ENCODE peak calls at places on chromosomes 11 and 22, in ten cellular contexts. F is cardiac muscle cell, Q is PC-9, N is mammary epithelial cell, U is choroid plexus epithelial cell, C is type B pancreatic cell, X is fibroblast of lung, B is spleen, H is HCT116, V is astrocyte of the spinal cord. S is an unnamed sample.

GRCh38 chr11:122197055-122197987 is 81.3 kb upstream of the BLID start:
- DNase-seq in F (no peak), Q (peak), N (peak), U (peak), C (no peak), X (peak), B (no peak), H (peak), V (peak), S (no peak)

GRCh38 chr22:49967333-49968241 is 7.0 kb downstream of the PIM3 start:
- DNase-seq in F (peak), Q (no peak), N (no peak), U (no peak), C (no peak), X (peak), B (peak), H (no peak), V (no peak), S (no peak)

GRCh38 chr11:68956142-68956541 is 24.6 kb downstream of the MRGPRD start:
- DNase-seq in F (no peak), Q (no peak), N (no peak), U (no peak), C (no peak), X (no peak), B (no peak), H (no peak), V (no peak), S (peak)

GRCh38 chr11:68264741-68265540 is 6.8 kb downstream of the C11orf24 start:
- DNase-seq in F (no peak), Q (no peak), N (no peak), U (no peak), C (no peak), X (no peak), B (no peak), H (no peak), V (no peak), S (no peak)

GRCh38 chr11:75536786-75537629 is 11.3 kb upstream of the GDPD5 start:
- DNase-seq in F (no peak), Q (peak), N (peak), U (no peak), C (no peak), X (no peak), B (no peak), H (peak), V (no peak), S (peak)

GRCh38 chr11:130381317-130381716 is 47.1 kb downstream of the ADAMTS8 start:
- DNase-seq in F (peak), Q (no peak), N (no peak), U (no peak), C (no peak), X (no peak), B (no peak), H (no peak), V (no peak), S (no peak)

GRCh38 chr11:134558258-134558835 is 146.3 kb upstream of the B3GAT1 start:
- DNase-seq in F (no peak), Q (no peak), N (no peak), U (no peak), C (peak), X (no peak), B (no peak), H (no peak), V (no peak), S (no peak)

GRCh38 chr22:40512426-40513136 is 123.9 kb downstream of the MRTFA start:
- DNase-seq in F (no peak), Q (peak), N (peak), U (peak), C (no peak), X (peak), B (no peak), H (no peak), V (peak), S (no peak)

GRCh38 chr22:50399751-50400331 is 56.7 kb downstream of the PPP6R2 start:
- DNase-seq in F (peak), Q (no peak), N (no peak), U (peak), C (no peak), X (no peak), B (peak), H (peak), V (no peak), S (peak)

GRCh38 chr22:29813563-29813962 is 24.5 kb downstream of the ASCC2 start:
- DNase-seq in F (no peak), Q (peak), N (no peak), U (peak), C (no peak), X (peak), B (no peak), H (peak), V (no peak), S (no peak)
- TF ChIP-seq CTCF in F (peak), Q (peak), N (no peak), U (peak), C (peak), X (no peak), B (no peak), H (no peak), V (no peak), S (no peak)

GRCh38 chr11:60700689-60701508 is 1.5 kb downstream of the MS4A8 start:
- DNase-seq in F (peak), Q (no peak), N (no peak), U (peak), C (no peak), X (no peak), B (no peak), H (peak), V (no peak), S (peak)
- TF ChIP-seq CTCF in F (peak), Q (peak), N (peak), U (peak), C (peak), X (peak), B (no peak), H (peak), V (peak), S (peak)

GRCh38 chr11:63023415-63023814 is 7.8 kb upstream of the SLC22A8 start:
- DNase-seq in F (no peak), Q (no peak), N (no peak), U (no peak), C (no peak), X (no peak), B (no peak), H (no peak), V (no peak), S (no peak)
- TF ChIP-seq CTCF in F (no peak), Q (no peak), N (no peak), U (no peak), C (no peak), X (no peak), B (no peak), H (no peak), V (no peak), S (no peak)

GRCh38 chr11:337711-338110 is 17.1 kb upstream of the IFITM3 start:
- DNase-seq in F (no peak), Q (no peak), N (no peak), U (no peak), C (no peak), X (no peak), B (peak), H (no peak), V (no peak), S (no peak)

GRCh38 chr11:339963-340362 is 19.3 kb upstream of the IFITM3 start:
- DNase-seq in F (no peak), Q (no peak), N (no peak), U (no peak), C (no peak), X (no peak), B (no peak), H (no peak), V (no peak), S (no peak)

GRCh38 chr11:342328-342727 is 21.7 kb upstream of the IFITM3 start:
- DNase-seq in F (no peak), Q (no peak), N (peak), U (no peak), C (no peak), X (no peak), B (no peak), H (no peak), V (no peak), S (no peak)

GRCh38 chr11:336666-337002 is 16.0 kb upstream of the IFITM3 start:
- DNase-seq in F (no peak), Q (no peak), N (no peak), U (no peak), C (no peak), X (no peak), B (peak), H (no peak), V (no peak), S (no peak)

GRCh38 chr11:340539-341512 is 20.2 kb upstream of the IFITM3 start:
- DNase-seq in F (no peak), Q (no peak), N (no peak), U (no peak), C (no peak), X (no peak), B (no peak), H (no peak), V (no peak), S (no peak)
- TF ChIP-seq CTCF in F (no peak), Q (no peak), N (no peak), U (no peak), C (no peak), X (no peak), B (no peak), H (no peak), V (no peak), S (no peak)

GRCh38 chr11:57249384-57250319 is 12.6 kb upstream of the APLNR start:
- DNase-seq in F (peak), Q (peak), N (peak), U (peak), C (no peak), X (peak), B (peak), H (peak), V (peak), S (peak)

GRCh38 chr11:57251037-57251436 is 14.0 kb upstream of the APLNR start:
- DNase-seq in F (no peak), Q (no peak), N (no peak), U (no peak), C (no peak), X (no peak), B (no peak), H (no peak), V (no peak), S (no peak)

GRCh38 chr11:57251491-57252104 is 14.5 kb upstream of the APLNR start:
- DNase-seq in F (peak), Q (no peak), N (no peak), U (peak), C (no peak), X (peak), B (no peak), H (no peak), V (peak), S (no peak)

GRCh38 chr11:57244911-57245310 is 7.9 kb upstream of the APLNR start:
- DNase-seq in F (no peak), Q (no peak), N (no peak), U (no peak), C (no peak), X (no peak), B (no peak), H (no peak), V (no peak), S (no peak)

DNA sequence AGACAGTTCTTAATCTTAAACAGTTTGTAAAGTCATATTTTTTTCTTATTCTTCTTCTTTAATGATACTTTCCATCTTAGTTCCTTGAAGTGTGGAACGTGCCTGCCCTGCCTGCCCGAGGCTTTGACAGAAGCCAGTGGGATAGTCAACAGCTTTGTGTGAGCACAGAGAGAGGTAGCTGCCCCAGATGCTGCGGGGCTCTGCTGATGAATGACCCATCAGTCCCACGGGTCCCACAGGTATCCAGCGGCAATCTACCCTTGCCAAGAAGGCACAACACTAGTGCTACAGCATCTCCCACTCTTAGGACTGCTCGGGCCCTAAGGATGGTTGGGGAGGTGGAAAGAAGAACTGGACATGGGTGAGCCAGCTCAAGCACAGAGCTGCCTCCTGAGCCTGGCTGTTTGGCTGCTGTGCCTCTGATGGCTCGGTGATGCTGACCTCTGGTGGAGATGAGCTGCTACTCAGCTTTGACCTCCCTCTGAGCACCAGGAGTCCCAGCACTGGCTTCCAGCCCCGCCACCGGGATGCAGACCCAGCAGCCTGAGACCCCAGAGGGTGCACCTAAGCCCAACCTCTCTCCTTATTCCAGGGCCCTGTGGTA is 11.8 kb upstream of the APLNR start:
- DNase-seq in F (peak), Q (peak), N (peak), U (peak), C (peak), X (peak), B (peak), H (peak), V (peak), S (no peak)
- TF ChIP-seq CTCF in F (peak), Q (peak), N (peak), U (peak), C (peak), X (peak), B (peak), H (peak), V (peak), S (peak)

DNA sequence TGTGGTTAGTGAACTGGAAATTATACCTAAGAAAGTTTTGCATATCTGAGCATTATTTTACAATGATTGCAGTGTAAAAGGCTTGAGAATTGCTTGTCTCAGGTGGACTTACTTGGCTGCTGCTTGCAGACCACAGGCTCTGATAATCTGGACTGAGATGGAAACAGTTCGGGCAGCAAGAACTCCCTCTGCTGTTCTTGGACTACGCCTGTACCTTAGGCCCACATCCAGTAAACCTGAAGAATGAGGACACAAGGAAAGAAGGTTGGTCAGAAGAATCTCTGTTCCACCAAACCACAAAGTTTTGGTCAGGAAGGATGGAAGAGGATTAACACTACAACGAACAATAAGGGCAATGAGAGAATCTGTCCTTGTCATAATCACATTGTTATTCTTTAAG is 80.1 kb downstream of the C2CD3 start:
- DNase-seq in F (no peak), Q (no peak), N (no peak), U (peak), C (no peak), X (peak), B (no peak), H (no peak), V (no peak), S (no peak)
- TF ChIP-seq CTCF in F (peak), Q (peak), N (no peak), U (peak), C (no peak), X (peak), B (no peak), H (peak), V (peak), S (no peak)

S was measured in GM10248.